ENCODE peak calls at places on chromosomes 12 and 14, in five cellular contexts. U, A, V, F and C are unnamed samples.

GRCh38 chr14:93099643-93100042 is 16.1 kb downstream of the ITPK1 start:
- DNase-seq in U (no peak), A (no peak), V (no peak), F (peak; percentile 48), C (no peak)

GRCh38 chr14:95452176-95452889 is 64.1 kb downstream of the SYNE3 start:
- DNase-seq in U (no peak), A (no peak), V (no peak), F (no peak), C (no peak)

GRCh38 chr12:120394483-120395367 is 25.8 kb upstream of the MSI1 start:
- DNase-seq in U (no peak), A (no peak), V (peak; percentile 51), F (peak; percentile 88), C (peak; percentile 85)

GRCh38 chr12:82877963-82878362 is 191.3 kb downstream of the TMTC2 start:
- DNase-seq in U (no peak), A (no peak), V (no peak), F (no peak), C (no peak)

GRCh38 chr12:75666980-75667359 is 155.6 kb upstream of the KRR1 start:
- DNase-seq in U (no peak), A (no peak), V (peak; percentile 52), F (no peak), C (no peak)

GRCh38 chr12:124392991-124393790 is 98.3 kb downstream of the RFLNA start:
- DNase-seq in U (peak; percentile 73), A (peak; percentile 99), V (no peak), F (peak; percentile 97), C (peak; percentile 76)

GRCh38 chr12:112503521-112503920 is 84.8 kb downstream of the PTPN11 start:
- DNase-seq in U (no peak), A (no peak), V (no peak), F (no peak), C (no peak)

GRCh38 chr12:41531147-41531829 is 343.2 kb downstream of the PDZRN4 start:
- DNase-seq in U (peak; percentile 45), A (peak; percentile 79), V (no peak), F (no peak), C (no peak)

GRCh38 chr12:111175404-111175803 is 193.5 kb downstream of the PHETA1 start:
- DNase-seq in U (no peak), A (no peak), V (no peak), F (no peak), C (no peak)

GRCh38 chr12:66823857-66824570 is 145.1 kb upstream of the GRIP1 start:
- DNase-seq in U (no peak), A (no peak), V (peak; percentile 93), F (no peak), C (no peak)

GRCh38 chr12:28611115-28611435 is 420.8 kb downstream of the CCDC91 start:
- DNase-seq in U (no peak), A (no peak), V (peak; percentile 91), F (no peak), C (no peak)

GRCh38 chr12:127270193-127270592 is 996.8 kb upstream of the TMEM132C start:
- DNase-seq in U (no peak), A (no peak), V (peak; percentile 68), F (no peak), C (no peak)

GRCh38 chr12:111816065-111816615 is 25.9 kb upstream of the MAPKAPK5 start:
- DNase-seq in U (no peak), A (no peak), V (no peak), F (no peak), C (no peak)

GRCh38 chr12:3313066-3313465 is 177.9 kb upstream of the PRMT8 start:
- DNase-seq in U (peak; percentile 81), A (no peak), V (peak; percentile 57), F (peak; percentile 51), C (no peak)

GRCh38 chr12:14471497-14471896 is 96.2 kb downstream of the PLBD1 start:
- DNase-seq in U (no peak), A (no peak), V (no peak), F (no peak), C (no peak)

GRCh38 chr12:14479004-14479403 is 88.7 kb downstream of the PLBD1 start:
- DNase-seq in U (no peak), A (no peak), V (no peak), F (no peak), C (no peak)

DNA sequence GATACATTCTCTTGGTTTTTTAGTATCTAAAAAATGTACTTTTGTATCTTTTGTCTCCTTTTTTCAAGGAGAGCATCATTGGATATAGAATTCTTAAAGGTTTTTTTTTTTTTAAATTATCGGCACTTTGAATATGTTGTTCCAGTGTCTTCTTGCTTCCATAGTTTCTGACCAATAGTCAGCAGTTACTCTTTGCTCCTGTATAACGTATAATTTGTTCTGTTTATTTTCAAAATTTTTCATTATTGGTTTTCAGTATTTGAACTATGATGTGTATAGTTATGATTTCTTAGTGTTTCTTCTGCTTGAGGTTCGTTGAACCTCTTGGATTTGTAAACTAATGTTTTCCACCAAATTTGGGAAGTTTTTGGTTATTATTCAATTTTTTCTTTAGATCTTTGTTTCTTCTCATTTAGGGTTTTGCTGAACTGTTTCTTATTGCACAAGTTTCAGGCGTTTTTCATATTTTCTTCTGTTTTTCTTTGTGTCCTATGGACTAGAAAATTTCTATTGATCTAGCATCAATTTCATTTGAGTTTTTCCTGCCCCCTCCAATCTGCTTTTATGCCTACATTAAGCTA is 93.9 kb downstream of the PLBD1 start:
- DNase-seq in U (no peak), A (no peak), V (peak; percentile 6), F (no peak), C (no peak)
- H3K27ac ChIP-seq in U (no peak overlapping the region), A (no peak overlapping the region), V (no peak overlapping the region), F (no peak overlapping the region), C (no peak overlapping the region)

GRCh38 chr12:116028619-116029018 is 248.9 kb downstream of the MED13L start:
- DNase-seq in U (no peak), A (no peak), V (no peak), F (no peak), C (no peak)

GRCh38 chr12:116024769-116025168 is 252.7 kb downstream of the MED13L start:
- DNase-seq in U (no peak), A (no peak), V (no peak), F (no peak), C (no peak)

GRCh38 chr12:116026768-116027550 is 250.5 kb downstream of the MED13L start:
- DNase-seq in U (no peak), A (no peak), V (no peak), F (no peak), C (no peak)

GRCh38 chr12:116026346-116026745 is 251.1 kb downstream of the MED13L start:
- DNase-seq in U (no peak), A (no peak), V (no peak), F (no peak), C (no peak)

GRCh38 chr12:116027551-116027821 is 250.0 kb downstream of the MED13L start:
- DNase-seq in U (no peak), A (no peak), V (no peak), F (no peak), C (no peak)
- H3K27ac ChIP-seq in U (no peak overlapping the region), A (no peak overlapping the region), V (no peak overlapping the region), F (no peak overlapping the region), C (no peak overlapping the region)

GRCh38 chr12:105025890-105026289 is 39.8 kb downstream of the NOPCHAP1 start:
- DNase-seq in U (peak; percentile 6), A (peak; percentile 88), V (no peak), F (no peak), C (no peak)
- H3K27ac ChIP-seq in U (no peak overlapping the region), A (peak overlapping the region; percentile 46), V (no peak overlapping the region), F (no peak overlapping the region), C (no peak overlapping the region)

DNA sequence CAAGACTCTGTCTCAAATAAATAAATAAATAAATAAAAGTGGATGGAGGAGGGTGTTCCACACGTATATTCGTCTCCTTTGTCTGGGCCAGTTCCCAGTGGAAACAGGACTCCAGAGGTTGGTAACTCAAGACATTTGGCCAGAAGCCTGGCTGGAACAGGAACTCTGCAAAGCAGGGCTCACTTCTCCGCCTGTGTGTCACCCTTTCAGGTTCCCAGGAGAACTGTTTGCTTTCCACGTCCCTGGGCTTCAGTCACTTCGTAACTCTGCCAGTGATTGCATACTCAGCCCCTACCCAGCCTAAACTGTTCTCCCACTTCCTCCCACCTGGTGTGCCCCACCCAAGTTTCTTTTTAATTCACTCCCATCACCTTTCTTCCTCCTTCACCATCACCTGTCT is 7.0 kb upstream of the UBE2N start:
- DNase-seq in U (peak; percentile 35), A (no peak), V (no peak), F (no peak), C (no peak)
- H3K27ac ChIP-seq in U (no peak overlapping the region), A (no peak overlapping the region), V (no peak overlapping the region), F (no peak overlapping the region), C (no peak overlapping the region)

GRCh38 chr12:93853698-93854478 is 176.7 kb downstream of the CRADD start:
- DNase-seq in U (no peak), A (no peak), V (no peak), F (no peak), C (no peak)

GRCh38 chr12:93852067-93852466 is 174.9 kb downstream of the CRADD start:
- DNase-seq in U (no peak), A (no peak), V (no peak), F (no peak), C (no peak)

GRCh38 chr12:93849946-93850345 is 172.8 kb downstream of the CRADD start:
- DNase-seq in U (no peak), A (no peak), V (no peak), F (no peak), C (no peak)

GRCh38 chr12:93850476-93850875 is 173.3 kb downstream of the CRADD start:
- DNase-seq in U (no peak), A (no peak), V (no peak), F (no peak), C (no peak)

DNA sequence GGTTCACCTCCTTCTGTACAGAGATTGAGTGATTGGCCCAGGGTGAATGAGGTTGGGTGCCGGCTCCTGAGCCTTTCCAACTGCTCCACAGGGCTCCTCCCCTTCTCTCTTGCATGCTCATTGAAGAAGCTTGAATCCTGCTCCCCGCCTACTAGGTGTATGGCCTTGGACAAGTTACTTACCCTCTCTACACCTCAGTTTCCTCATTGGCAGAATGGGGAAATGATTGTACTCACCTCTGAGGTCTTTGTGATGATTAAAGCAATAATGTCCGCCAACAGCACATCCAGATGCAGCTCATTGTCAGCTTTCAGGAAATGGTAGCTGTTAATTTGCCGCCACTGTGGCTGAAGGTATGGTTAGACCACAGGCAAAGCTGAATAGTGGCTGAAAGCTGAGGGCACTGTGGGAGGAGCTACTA is 174.1 kb downstream of the CRADD start:
- DNase-seq in U (no peak), A (no peak), V (no peak), F (no peak), C (no peak)
- H3K27ac ChIP-seq in U (no peak overlapping the region), A (no peak overlapping the region), V (no peak overlapping the region), F (no peak overlapping the region), C (no peak overlapping the region)

GRCh38 chr12:96256672-96257361 is 62.6 kb downstream of the ELK3 start:
- DNase-seq in U (no peak), A (no peak), V (no peak), F (no peak), C (no peak)
- H3K27ac ChIP-seq in U (no peak overlapping the region), A (no peak overlapping the region), V (no peak overlapping the region), F (no peak overlapping the region), C (peak overlapping the region; percentile 29)

GRCh38 chr14:55121628-55122440 is 7.2 kb upstream of the LGALS3 start:
- DNase-seq in U (no peak), A (no peak), V (no peak), F (no peak), C (no peak)
- H3K27ac ChIP-seq in U (no peak overlapping the region), A (peak overlapping the region; percentile 8), V (no peak overlapping the region), F (peak overlapping the region; percentile 24), C (peak overlapping the region; percentile 71)

DNA sequence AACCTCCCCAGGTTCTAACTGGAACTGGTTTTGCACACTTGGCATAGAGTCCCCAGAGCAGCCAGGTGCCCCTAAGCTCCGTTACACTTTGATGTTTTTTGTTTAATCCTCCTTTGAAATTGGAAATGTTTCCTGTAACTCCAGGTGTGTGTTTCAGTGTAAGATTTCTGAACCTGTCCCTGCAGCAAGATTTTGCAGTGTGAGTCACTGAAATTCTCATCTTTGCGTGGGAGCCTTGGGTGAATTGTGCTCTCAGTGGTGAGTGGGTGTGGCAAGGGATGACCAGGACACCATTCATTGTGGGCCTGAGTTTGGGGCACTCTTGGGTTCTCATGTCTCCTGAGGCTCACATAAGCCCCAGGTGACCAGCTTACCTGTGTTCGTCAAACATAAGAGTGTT is 18.3 kb downstream of the CD9 start:
- DNase-seq in U (no peak), A (no peak), V (peak; percentile 93), F (no peak), C (no peak)
- H3K27ac ChIP-seq in U (no peak overlapping the region), A (peak overlapping the region; percentile 92), V (peak overlapping the region; percentile 100), F (no peak overlapping the region), C (peak overlapping the region; percentile 98)